ENCODE peak calls at places on chromosomes 4 and X, in seven cellular contexts. A is mucosa of descending colon; Y is IMR-90; Z is uterus; F is CD8-positive, alpha-beta memory T cell; M is MM.1S; U is tibial nerve. B is an unnamed sample. For H3K4me1, the result is how much of the 10 kb centered on the place peaks cover.

GRCh38 chrX:40470830-40471429 is 109.8 kb upstream of the ATP6AP2 start:
- DNase-seq in A (no peak), Y (no peak), Z (no peak), F (no peak), M (no peak), U (no peak), B (no peak)

GRCh38 chr4:166594326-166594946 is 639.9 kb downstream of the SPOCK3 start:
- DNase-seq in A (peak), Y (no peak), Z (no peak), F (no peak), M (peak), U (no peak), B (no peak)

GRCh38 chr4:7821245-7822165 is 118.2 kb downstream of the AFAP1 start:
- DNase-seq in A (no peak), Y (no peak), Z (no peak), F (no peak), M (no peak), U (no peak), B (no peak)

GRCh38 chr4:16443504-16444088 is 217.3 kb upstream of the TAPT1 start:
- DNase-seq in A (no peak), Y (peak), Z (no peak), F (no peak), M (peak), U (peak), B (no peak)

GRCh38 chr4:148445071-148445902 is 3.1 kb upstream of the NR3C2 start:
- DNase-seq in A (peak), Y (no peak), Z (peak), F (peak), M (peak), U (peak), B (peak)

GRCh38 chr4:52925531-52925968 is 63.4 kb downstream of the RASL11B start:
- DNase-seq in A (no peak), Y (no peak), Z (no peak), F (no peak), M (no peak), U (no peak), B (no peak)

GRCh38 chrX:97858592-97858991 is 974.9 kb downstream of the RPA4 start:
- DNase-seq in A (no peak), Y (peak), Z (no peak), F (no peak), M (no peak), U (no peak), B (no peak)

GRCh38 chr4:105179539-105180401 is 33.1 kb downstream of the TET2 start:
- DNase-seq in A (no peak), Y (peak), Z (no peak), F (no peak), M (no peak), U (no peak), B (no peak)

GRCh38 chr4:95394733-95395306 is 154.0 kb downstream of the UNC5C start:
- DNase-seq in A (no peak), Y (no peak), Z (no peak), F (no peak), M (no peak), U (no peak), B (no peak)

GRCh38 chr4:137156054-137156453 is 376.2 kb downstream of the PCDH18 start:
- DNase-seq in A (no peak), Y (peak), Z (no peak), F (no peak), M (no peak), U (no peak), B (no peak)

GRCh38 chr4:3767569-3768288 is 1.5 kb downstream of the ADRA2C start:
- DNase-seq in A (peak), Y (no peak), Z (no peak), F (no peak), M (no peak), U (no peak), B (no peak)

GRCh38 chr4:176492648-176493302 is 173.0 kb downstream of the SPCS3 start:
- DNase-seq in A (no peak), Y (peak), Z (no peak), F (no peak), M (peak), U (no peak), B (no peak)

GRCh38 chr4:6097581-6097980 is 79.3 kb upstream of the C4orf50 start:
- DNase-seq in A (no peak), Y (no peak), Z (no peak), F (no peak), M (no peak), U (no peak), B (no peak)

GRCh38 chr4:24513718-24514117 is 70.6 kb downstream of the DHX15 start:
- DNase-seq in A (no peak), Y (peak), Z (no peak), F (no peak), M (no peak), U (no peak), B (no peak)

GRCh38 chrX:153061732-153062131 is 5.5 kb downstream of the PNMA3 start:
- DNase-seq in A (no peak), Y (peak), Z (no peak), F (no peak), M (no peak), U (no peak), B (no peak)

GRCh38 chr4:42673084-42673429 is 16.2 kb upstream of the ATP8A1 start:
- DNase-seq in A (no peak), Y (no peak), Z (no peak), F (no peak), M (no peak), U (no peak), B (peak)

GRCh38 chr4:56979674-56980073 is 978 bp downstream of the POLR2B start:
- DNase-seq in A (peak), Y (peak), Z (no peak), F (peak), M (peak), U (no peak), B (peak)

GRCh38 chr4:17705107-17705506 is 76.3 kb downstream of the FAM184B start:
- DNase-seq in A (no peak), Y (no peak), Z (no peak), F (no peak), M (no peak), U (no peak), B (no peak)

GRCh38 chrX:20263474-20263873 is 3.2 kb downstream of the RPS6KA3 start:
- DNase-seq in A (no peak), Y (peak), Z (no peak), F (no peak), M (peak), U (no peak), B (no peak)

GRCh38 chr4:10086506-10087120 is 30.0 kb downstream of the WDR1 start:
- DNase-seq in A (peak), Y (no peak), Z (no peak), F (no peak), M (no peak), U (no peak), B (peak)

GRCh38 chrX:45849261-45849660 is 648.6 kb upstream of the DIPK2B start:
- DNase-seq in A (no peak), Y (peak), Z (no peak), F (no peak), M (peak), U (no peak), B (no peak)

GRCh38 chr4:112379306-112379705 is 82.1 kb downstream of the ALPK1 start:
- DNase-seq in A (no peak), Y (no peak), Z (no peak), F (no peak), M (no peak), U (no peak), B (no peak)

GRCh38 chrX:134634691-134635090 is 23.6 kb downstream of the PLAC1 start:
- DNase-seq in A (no peak), Y (peak), Z (no peak), F (no peak), M (no peak), U (no peak), B (no peak)

GRCh38 chr4:188127157-188127874 is 11.9 kb upstream of the TRIML1 start:
- DNase-seq in A (no peak), Y (peak), Z (no peak), F (no peak), M (no peak), U (no peak), B (no peak)

GRCh38 chrX:31333181-31333831 is 261.5 kb upstream of the FTHL17 start:
- DNase-seq in A (no peak), Y (peak), Z (no peak), F (no peak), M (no peak), U (no peak), B (no peak)

GRCh38 chrX:119605739-119606507 is at the start of gene NKRF:
- DNase-seq in A (peak), Y (peak), Z (peak), F (peak), M (peak), U (peak), B (peak)

GRCh38 chr4:98406819-98407218 is 145.6 kb downstream of the RAP1GDS1 start:
- DNase-seq in A (no peak), Y (no peak), Z (no peak), F (no peak), M (no peak), U (no peak), B (no peak)

GRCh38 chrX:22141061-22141460 is 108.9 kb downstream of the PHEX start:
- DNase-seq in A (no peak), Y (no peak), Z (no peak), F (no peak), M (no peak), U (no peak), B (no peak)

GRCh38 chr4:3714642-3715001 is 51.6 kb upstream of the ADRA2C start:
- DNase-seq in A (no peak), Y (no peak), Z (no peak), F (no peak), M (no peak), U (no peak), B (no peak)

GRCh38 chrX:23885803-23886202 is 21.9 kb downstream of the APOO start:
- DNase-seq in A (no peak), Y (no peak), Z (no peak), F (no peak), M (no peak), U (no peak), B (no peak)

GRCh38 chrX:23890933-23891332 is 16.8 kb downstream of the APOO start:
- DNase-seq in A (no peak), Y (no peak), Z (no peak), F (no peak), M (no peak), U (no peak), B (no peak)

GRCh38 chr4:151015458-151016344 is 617 bp upstream of the LRBA start:
- DNase-seq in A (peak), Y (peak), Z (peak), F (peak), M (peak), U (peak), B (peak)

GRCh38 chr4:74262522-74262921 is 45.7 kb upstream of the EPGN start:
- DNase-seq in A (no peak), Y (no peak), Z (no peak), F (no peak), M (no peak), U (no peak), B (no peak)

GRCh38 chrX:150366951-150367545 is 3.9 kb downstream of the MAMLD1 start:
- DNase-seq in A (no peak), Y (peak), Z (no peak), F (no peak), M (no peak), U (no peak), B (no peak)

GRCh38 chr4:166481014-166481507 is 608.0 kb downstream of the TLL1 start:
- DNase-seq in A (no peak), Y (no peak), Z (no peak), F (no peak), M (no peak), U (no peak), B (no peak)

GRCh38 chr4:99411041-99411440 is 24.1 kb downstream of the ADH7 start:
- DNase-seq in A (no peak), Y (no peak), Z (no peak), F (no peak), M (no peak), U (no peak), B (no peak)

GRCh38 chrX:118974908-118975671 is 672 bp downstream of the LONRF3 start:
- DNase-seq in A (peak), Y (no peak), Z (peak), F (peak), M (peak), U (no peak), B (peak)

GRCh38 chr4:165810726-165811125 is 62.3 kb upstream of the TLL1 start:
- DNase-seq in A (no peak), Y (no peak), Z (no peak), F (no peak), M (no peak), U (no peak), B (no peak)

DNA sequence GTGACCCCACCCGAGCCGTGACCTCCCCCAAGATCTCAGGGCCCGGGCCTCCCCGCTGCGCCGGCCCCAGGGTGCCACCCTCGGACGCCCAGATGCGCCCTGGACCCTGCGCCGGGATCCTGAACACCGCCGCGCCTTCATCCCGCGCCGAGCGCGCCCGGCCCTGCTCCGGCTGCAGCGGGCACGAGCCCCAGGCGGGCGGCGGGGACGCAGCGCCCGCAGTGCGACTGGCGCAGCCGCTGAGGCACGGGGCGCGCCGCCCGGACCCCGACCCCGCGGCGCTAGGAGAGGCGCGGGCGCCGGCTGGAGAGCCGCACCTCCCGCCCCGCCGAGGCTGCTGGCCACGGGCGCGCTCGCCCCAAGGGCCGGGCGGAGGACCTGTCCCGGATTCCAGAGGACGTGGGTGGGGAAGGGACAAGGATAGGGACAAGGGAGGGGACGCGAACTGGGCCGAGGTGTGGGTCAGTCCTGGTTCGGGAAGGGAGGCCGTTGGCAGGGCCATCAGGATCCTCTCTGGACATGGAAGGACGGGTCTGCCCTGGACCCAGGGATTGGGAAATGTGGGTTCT is 1.2 kb downstream of the ZFYVE28 start:
- DNase-seq in A (peak), Y (no peak), Z (no peak), F (no peak), M (no peak), U (no peak), B (no peak)
- H3K4me3 ChIP-seq in A (peak), Y (peak), Z (peak), F (peak), M (peak), U (peak), B (peak)

DNA sequence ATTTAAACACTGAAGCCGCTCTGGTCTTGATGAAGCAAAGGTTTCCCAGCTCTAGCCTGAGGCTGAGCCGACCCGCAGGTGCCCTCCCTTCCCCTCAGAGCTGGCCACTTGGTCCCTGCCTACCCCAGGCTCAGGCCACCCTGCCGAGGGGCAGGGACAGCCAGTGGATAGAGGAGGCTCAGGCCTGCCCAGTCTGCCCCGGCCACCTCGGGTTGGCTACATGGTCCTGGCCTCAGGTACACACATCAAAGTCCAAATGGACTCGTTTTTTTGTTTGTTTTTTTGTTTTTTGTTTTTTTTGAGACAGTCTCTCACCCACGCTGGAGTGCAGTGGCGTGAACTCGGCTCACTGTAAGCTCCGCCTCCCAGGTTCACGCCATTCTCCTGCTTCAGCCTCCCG is 23.8 kb downstream of the TACC3 start:
- DNase-seq in A (no peak), Y (no peak), Z (no peak), F (no peak), M (no peak), U (no peak), B (no peak)
- H3K4me1 ChIP-seq in A (under half), Y (under half), Z (under half), F (under half), M (under half), U (under half), B (under half)

GRCh38 chrX:47191806-47192401 is 1.7 kb upstream of the UBA1 start:
- DNase-seq in A (no peak), Y (no peak), Z (no peak), F (no peak), M (no peak), U (no peak), B (no peak)
- H3K4me3 ChIP-seq in A (no peak), Y (peak), Z (no peak), F (peak), M (peak), U (no peak), B (peak)

GRCh38 chr4:87053064-87053693 is 118.4 kb downstream of the AFF1 start:
- DNase-seq in A (no peak), Y (peak), Z (no peak), F (no peak), M (no peak), U (no peak), B (no peak)
- H3K4me1 ChIP-seq in A (under half), Y (under half), Z (under half), F (under half), M (under half), U (half or more), B (under half)

GRCh38 chr4:89739589-89739988 is 97.4 kb downstream of the SNCA start:
- DNase-seq in A (no peak), Y (no peak), Z (no peak), F (no peak), M (no peak), U (no peak), B (no peak)
- H3K4me3 ChIP-seq in A (no peak), Y (no peak), Z (no peak), F (no peak), M (no peak), U (no peak), B (no peak)

B was measured in right cardiac atrium.